ENCODE peak calls at places on chromosomes 4 and X, in nine cellular contexts. C, D, J, W, K, Y, E, H and R are unnamed samples.

GRCh38 chr4:145132521-145133098 is 34.5 kb downstream of the ABCE1 start:
- DNase-seq in C (no peak), D (no peak), J (no peak), W (no peak), K (peak), Y (no peak), E (no peak), H (peak), R (no peak)

GRCh38 chr4:86015412-86016350 is 344.2 kb downstream of the MAPK10 start:
- DNase-seq in C (no peak), D (no peak), J (no peak), W (peak), K (no peak), Y (no peak), E (no peak), H (no peak), R (no peak)

GRCh38 chr4:13980317-13980716 is 352.8 kb upstream of the BOD1L1 start:
- DNase-seq in C (no peak), D (no peak), J (no peak), W (no peak), K (peak), Y (peak), E (no peak), H (no peak), R (no peak)

GRCh38 chrX:38654302-38654701 is 93.0 kb downstream of the TSPAN7 start:
- DNase-seq in C (no peak), D (no peak), J (peak), W (no peak), K (peak), Y (no peak), E (peak), H (peak), R (no peak)

GRCh38 chrX:87409113-87409841 is 108.3 kb upstream of the KLHL4 start:
- DNase-seq in C (peak), D (no peak), J (no peak), W (peak), K (peak), Y (no peak), E (peak), H (no peak), R (peak)

GRCh38 chr4:48122756-48123155 is 11.3 kb downstream of the TXK start:
- DNase-seq in C (no peak), D (no peak), J (no peak), W (no peak), K (no peak), Y (no peak), E (no peak), H (no peak), R (no peak)

GRCh38 chrX:103175944-103176753 is 38.8 kb upstream of the BEX4 start:
- DNase-seq in C (peak), D (peak), J (peak), W (peak), K (peak), Y (no peak), E (peak), H (peak), R (peak)

GRCh38 chr4:62344474-62344873 is 1144.3 kb downstream of the ADGRL3 start:
- DNase-seq in C (no peak), D (no peak), J (no peak), W (no peak), K (no peak), Y (no peak), E (no peak), H (no peak), R (no peak)

GRCh38 chr4:126414741-126415140 is 1100.0 kb downstream of the FAT4 start:
- DNase-seq in C (no peak), D (no peak), J (no peak), W (no peak), K (no peak), Y (no peak), E (no peak), H (no peak), R (no peak)

GRCh38 chrX:16436348-16437188 is 213.4 kb upstream of the S100G start:
- DNase-seq in C (peak), D (peak), J (peak), W (peak), K (peak), Y (no peak), E (peak), H (peak), R (peak)

GRCh38 chrX:351736-352135 is 33.1 kb upstream of the GTPBP6 start:
- DNase-seq in C (no peak), D (no peak), J (no peak), W (no peak), K (no peak), Y (no peak), E (no peak), H (no peak), R (no peak)

GRCh38 chr4:8324640-8325239 is 55.2 kb downstream of the HTRA3 start:
- DNase-seq in C (peak), D (peak), J (no peak), W (no peak), K (no peak), Y (peak), E (no peak), H (no peak), R (no peak)

GRCh38 chrX:11470231-11470630 is 177.0 kb downstream of the AMELX start:
- DNase-seq in C (no peak), D (no peak), J (no peak), W (no peak), K (peak), Y (peak), E (no peak), H (no peak), R (no peak)

GRCh38 chr4:105978684-105979296 is 83.5 kb downstream of the NPNT start:
- DNase-seq in C (peak), D (no peak), J (no peak), W (peak), K (peak), Y (peak), E (no peak), H (no peak), R (no peak)

GRCh38 chr4:13612569-13612968 is 15.0 kb downstream of the BOD1L1 start:
- DNase-seq in C (no peak), D (no peak), J (no peak), W (no peak), K (no peak), Y (no peak), E (peak), H (no peak), R (no peak)

GRCh38 chr4:78200949-78201348 is 143.8 kb downstream of the FRAS1 start:
- DNase-seq in C (no peak), D (no peak), J (no peak), W (no peak), K (no peak), Y (no peak), E (no peak), H (no peak), R (no peak)

GRCh38 chr4:149371021-149371420 is 444.6 kb downstream of the IQCM start:
- DNase-seq in C (no peak), D (peak), J (no peak), W (peak), K (peak), Y (peak), E (peak), H (peak), R (no peak)

GRCh38 chr4:25862411-25863346 is at the start of gene SEL1L3:
- DNase-seq in C (peak), D (peak), J (peak), W (peak), K (no peak), Y (no peak), E (peak), H (peak), R (peak)

GRCh38 chr4:21765810-21766407 is 182.7 kb downstream of the KCNIP4 start:
- DNase-seq in C (no peak), D (peak), J (peak), W (peak), K (peak), Y (no peak), E (peak), H (peak), R (peak)

GRCh38 chr4:112015960-112016359 is 129.3 kb upstream of the FAM241A start:
- DNase-seq in C (no peak), D (no peak), J (no peak), W (no peak), K (no peak), Y (no peak), E (no peak), H (no peak), R (no peak)

GRCh38 chrX:74419861-74420193 is 1.5 kb upstream of the SLC16A2 start:
- DNase-seq in C (no peak), D (no peak), J (peak), W (peak), K (no peak), Y (no peak), E (no peak), H (no peak), R (no peak)

GRCh38 chr4:13922459-13922858 is 294.9 kb upstream of the BOD1L1 start:
- DNase-seq in C (no peak), D (no peak), J (no peak), W (no peak), K (no peak), Y (no peak), E (no peak), H (no peak), R (no peak)